ENCODE peak calls at places on chromosome 10, in six cellular contexts. H is activated CD4-positive, alpha-beta T cell treated with anti-CD3 and anti-CD28 coated beads for 48 hours; B is activated T-cell treated with anti-CD3 and anti-CD28 coated beads for 24 hours; M is stimulated activated naive CD4-positive, alpha-beta T cell; V is CD4-positive, CD25-positive, alpha-beta regulatory T cell; R is activated effector memory CD4-positive, alpha-beta T cell treated with Interleukin-2 at 50 U/mL for 16 hours. K is an unnamed sample.

GRCh38 chr10:45470098-45471012 is 96.3 kb downstream of the ALOX5 start:
- DNase-seq in H (peak; percentile 53), B (peak; percentile 28), M (peak; percentile 66), V (peak; percentile 56), R (peak; percentile 29), K (no peak)

GRCh38 chr10:56881218-56881617 is 520.2 kb upstream of the ZWINT start:
- DNase-seq in H (no peak), B (no peak), M (no peak), V (no peak), R (no peak), K (no peak)

GRCh38 chr10:17098012-17098411 is 31.6 kb downstream of the CUBN start:
- DNase-seq in H (no peak), B (no peak), M (no peak), V (no peak), R (no peak), K (no peak)

GRCh38 chr10:75353183-75353582 is 48.4 kb downstream of the ZNF503 start:
- DNase-seq in H (no peak), B (no peak), M (no peak), V (no peak), R (no peak), K (no peak)

GRCh38 chr10:13823046-13823711 is 236.4 kb downstream of the PRPF18 start:
- DNase-seq in H (no peak), B (no peak), M (no peak), V (no peak), R (no peak), K (no peak)

GRCh38 chr10:33621143-33621542 is 286.7 kb upstream of the NRP1 start:
- DNase-seq in H (no peak), B (no peak), M (no peak), V (no peak), R (no peak), K (no peak)

GRCh38 chr10:133082685-133083421 is 4.9 kb upstream of the ADGRA1 start:
- DNase-seq in H (no peak), B (no peak), M (no peak), V (no peak), R (no peak), K (no peak)

GRCh38 chr10:29926649-29927048 is 132.7 kb downstream of the JCAD start:
- DNase-seq in H (no peak), B (no peak), M (no peak), V (no peak), R (no peak), K (no peak)

GRCh38 chr10:72061930-72062329 is 26.4 kb downstream of the SPOCK2 start:
- DNase-seq in H (no peak), B (no peak), M (no peak), V (no peak), R (no peak), K (no peak)

GRCh38 chr10:113020838-113021237 is 70.8 kb downstream of the TCF7L2 start:
- DNase-seq in H (no peak), B (no peak), M (no peak), V (no peak), R (no peak), K (no peak)

K was measured in NCI-H1930.